ENCODE peak calls at places on chromosomes 16 and 17, in seven cellular contexts. G is A549, J is GM12878, D is SK-N-SH, X is HCT116, U is HepG2, C is K562. Q is an unnamed sample.
A peak's percentile ranks its signal among the peaks of the same experiment; 100 is the strongest.

GRCh38 chr17:65287040-65287439 is 149.9 kb downstream of the RGS9 start:
- DNase-seq in G (no peak), J (no peak), D (no peak), X (no peak), U (no peak), C (no peak), Q (no peak)

GRCh38 chr16:68406458-68407041 is 41.8 kb downstream of the SMPD3 start:
- DNase-seq in G (no peak), J (no peak), D (peak; percentile 76), X (no peak), U (no peak), C (no peak), Q (no peak)

GRCh38 chr17:75380315-75380714 is 25.2 kb downstream of the GRB2 start:
- DNase-seq in G (no peak), J (no peak), D (no peak), X (no peak), U (no peak), C (no peak), Q (no peak)

GRCh38 chr17:79874329-79874981 is 35.2 kb upstream of the CBX4 start:
- DNase-seq in G (peak; percentile 95), J (no peak), D (peak; percentile 80), X (peak; percentile 72), U (peak; percentile 48), C (peak; percentile 60), Q (peak; percentile 79)

GRCh38 chr17:1592751-1593629 is 30.4 kb upstream of the PITPNA start:
- DNase-seq in G (no peak), J (peak; percentile 57), D (no peak), X (no peak), U (peak; percentile 41), C (peak; percentile 29), Q (no peak)

GRCh38 chr16:81485824-81486554 is 41.4 kb downstream of the CMIP start:
- DNase-seq in G (peak; percentile 47), J (no peak), D (no peak), X (peak; percentile 22), U (no peak), C (no peak), Q (no peak)

GRCh38 chr17:16986391-16986790 is 14.5 kb upstream of the TNFRSF13B start:
- DNase-seq in G (no peak), J (no peak), D (no peak), X (no peak), U (no peak), C (no peak), Q (no peak)

GRCh38 chr17:47844230-47844629 is 3.2 kb upstream of the SCRN2 start:
- DNase-seq in G (no peak), J (no peak), D (no peak), X (no peak), U (peak; percentile 73), C (peak; percentile 49), Q (no peak)

GRCh38 chr17:12979826-12980500 is 37.9 kb downstream of the ELAC2 start:
- DNase-seq in G (no peak), J (no peak), D (no peak), X (no peak), U (no peak), C (no peak), Q (no peak)

GRCh38 chr17:36475346-36475970 is 11.0 kb upstream of the ZNHIT3 start:
- DNase-seq in G (no peak), J (no peak), D (no peak), X (no peak), U (no peak), C (no peak), Q (no peak)

GRCh38 chr17:16407911-16408588 is 7.3 kb upstream of the TRPV2 start:
- DNase-seq in G (no peak), J (peak; percentile 96), D (peak; percentile 76), X (no peak), U (peak; percentile 51), C (peak; percentile 33), Q (peak; percentile 76)

GRCh38 chr17:50053654-50053960 is 2.3 kb upstream of the ITGA3 start:
- DNase-seq in G (no peak), J (no peak), D (no peak), X (no peak), U (no peak), C (no peak), Q (no peak)
- TF ChIP-seq REST in G (no peak), J (no peak), D (no peak), X (no peak), U (no peak), C (no peak), Q (no peak)

GRCh38 chr17:76868669-76869208 is 535 bp downstream of the MGAT5B start:
- DNase-seq in G (peak; percentile 48), J (no peak), D (peak; percentile 88), X (no peak), U (no peak), C (peak; percentile 72), Q (peak; percentile 50)
- H3K4me2 ChIP-seq in G (peak overlapping the region; percentile 87), J (no peak overlapping the region), D (peak overlapping the region; percentile 65), X (peak overlapping the region; percentile 61), U (peak overlapping the region; percentile 60), C (no peak overlapping the region), Q (peak overlapping the region; percentile 86)

GRCh38 chr17:10616502-10617119 is 40.5 kb downstream of the MYH3 start:
- DNase-seq in G (peak; percentile 91), J (no peak), D (peak; percentile 80), X (peak; percentile 83), U (peak; percentile 69), C (peak; percentile 65), Q (peak; percentile 96)

GRCh38 chr17:10620823-10621222 is 36.3 kb downstream of the MYH3 start:
- DNase-seq in G (no peak), J (no peak), D (no peak), X (no peak), U (no peak), C (no peak), Q (no peak)

GRCh38 chr17:10617120-10617505 is 40.0 kb downstream of the MYH3 start:
- DNase-seq in G (no peak), J (no peak), D (no peak), X (no peak), U (no peak), C (no peak), Q (no peak)

GRCh38 chr17:10621397-10621796 is 35.7 kb downstream of the MYH3 start:
- DNase-seq in G (no peak), J (no peak), D (no peak), X (no peak), U (no peak), C (no peak), Q (no peak)

GRCh38 chr17:10618202-10618635 is 38.9 kb downstream of the MYH3 start:
- DNase-seq in G (peak; percentile 87), J (no peak), D (peak; percentile 75), X (peak; percentile 68), U (peak; percentile 70), C (peak; percentile 52), Q (peak; percentile 92)
- TF ChIP-seq REST in G (no peak), J (no peak), D (peak; percentile 9), X (no peak), U (no peak), C (no peak), Q (no peak)

DNA sequence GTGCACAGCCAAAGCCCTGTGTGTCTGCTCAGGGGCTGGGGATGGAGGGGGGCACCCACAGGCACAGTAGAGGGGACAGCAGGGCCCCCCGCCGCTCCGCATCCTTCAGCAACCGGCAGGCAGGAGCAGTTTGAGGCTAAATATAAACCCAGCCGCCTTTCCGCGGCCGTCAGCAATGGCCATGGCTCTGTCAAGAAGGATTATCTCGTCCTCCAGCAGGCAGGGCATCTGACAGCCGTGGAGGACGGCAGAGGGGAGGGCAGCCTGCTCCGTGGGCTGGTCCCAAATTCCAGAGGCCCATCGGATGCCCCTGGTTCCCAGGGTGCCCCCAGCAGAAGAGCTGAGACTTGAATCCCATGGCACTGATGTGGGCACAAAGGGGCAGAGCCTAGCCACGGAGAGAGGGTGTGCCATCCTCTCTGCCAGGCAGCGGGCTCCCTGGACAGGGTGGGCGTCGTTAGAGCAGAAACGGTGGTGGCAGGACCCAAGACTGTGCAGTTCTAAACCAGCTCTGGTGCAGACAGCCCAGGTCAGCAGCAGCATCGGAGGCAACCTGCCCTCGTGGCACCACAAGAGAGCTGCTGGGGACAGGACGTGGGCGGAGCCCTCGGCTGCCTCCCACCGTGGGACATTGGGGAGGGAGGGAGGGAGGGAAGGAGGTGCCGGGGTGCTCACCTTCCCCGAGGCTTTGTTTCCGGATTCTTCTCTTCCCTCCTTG is 198.8 kb upstream of the CIBAR2 start:
- DNase-seq in G (no peak), J (no peak), D (no peak), X (no peak), U (no peak), C (peak; percentile 63), Q (peak; percentile 51)
- H3K4me2 ChIP-seq in G (no peak overlapping the region), J (peak overlapping the region; percentile 7), D (no peak overlapping the region), X (no peak overlapping the region), U (no peak overlapping the region), C (no peak overlapping the region), Q (peak overlapping the region; percentile 69)

DNA sequence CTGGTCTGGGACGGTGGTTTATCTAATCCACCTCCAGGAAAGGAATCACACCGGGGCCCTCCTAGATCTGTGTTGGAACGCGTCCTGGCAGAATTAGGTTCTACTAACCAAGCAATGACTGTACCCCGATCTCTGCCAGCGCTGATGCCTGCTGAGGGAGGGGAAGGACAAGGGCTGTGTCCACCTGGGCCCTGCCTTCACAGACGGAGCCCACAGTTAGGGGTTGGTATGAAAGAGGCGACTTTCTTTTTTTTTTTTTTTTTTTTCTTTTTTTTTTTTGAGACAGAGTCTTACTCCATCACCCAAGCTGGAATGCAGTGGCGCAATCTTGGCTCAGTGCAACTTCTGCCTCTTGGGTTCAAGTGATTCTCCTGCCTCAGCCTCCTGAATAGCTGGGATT is 9.9 kb upstream of the KRT19 start:
- DNase-seq in G (no peak), J (no peak), D (no peak), X (no peak), U (no peak), C (no peak), Q (no peak)
- TF ChIP-seq REST in G (no peak), J (no peak), D (no peak), X (no peak), U (no peak), C (no peak), Q (no peak)

GRCh38 chr16:89957214-89957785 is 8.7 kb downstream of the DEF8 start:
- DNase-seq in G (no peak), J (no peak), D (no peak), X (no peak), U (no peak), C (no peak), Q (no peak)
- H3K4me2 ChIP-seq in G (no peak overlapping the region), J (no peak overlapping the region), D (no peak overlapping the region), X (no peak overlapping the region), U (no peak overlapping the region), C (no peak overlapping the region), Q (no peak overlapping the region)

DNA sequence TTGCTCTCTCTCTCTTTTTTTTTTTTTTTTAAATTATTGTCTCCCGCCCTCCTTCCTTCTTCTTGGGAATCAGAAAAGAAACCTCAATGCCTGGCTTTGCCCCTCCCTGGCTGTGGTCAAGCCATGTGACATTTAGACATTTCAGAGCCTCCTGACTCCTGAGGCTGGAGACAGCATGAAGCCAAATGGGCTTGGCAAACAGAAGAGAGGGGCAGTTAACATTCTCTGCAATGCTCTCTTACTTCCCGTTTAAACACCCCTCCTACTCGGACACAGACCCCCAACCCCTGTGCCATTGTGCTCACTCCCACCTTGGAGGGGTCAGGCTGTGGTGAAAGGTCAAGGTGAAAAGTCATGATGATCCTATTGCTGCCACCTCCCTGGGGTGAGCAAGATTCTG is 14.7 kb upstream of the MEOX1 start:
- DNase-seq in G (no peak), J (no peak), D (no peak), X (no peak), U (peak; percentile 25), C (no peak), Q (no peak)
- TF ChIP-seq REST in G (no peak), J (no peak), D (no peak), X (no peak), U (no peak), C (no peak), Q (no peak)

GRCh38 chr16:20960899-20961298 is 60.3 kb downstream of the LYRM1 start:
- DNase-seq in G (no peak), J (no peak), D (no peak), X (no peak), U (no peak), C (no peak), Q (no peak)
- H3K4me2 ChIP-seq in G (no peak overlapping the region), J (no peak overlapping the region), D (no peak overlapping the region), X (no peak overlapping the region), U (no peak overlapping the region), C (no peak overlapping the region), Q (no peak overlapping the region)

Q was measured in GM23338.